ENCODE peak calls at places on chromosome 20, in five cellular contexts. F, R, Q, W and H are unnamed samples.

GRCh38 chr20:44247676-44248419 is 740 bp downstream of the GDAP1L1 start:
- DNase-seq in F (peak; percentile 80), R (peak; percentile 12), Q (no peak), W (no peak), H (no peak)

GRCh38 chr20:45779011-45779915 is 12.4 kb downstream of the WFDC3 start:
- DNase-seq in F (no peak), R (peak; percentile 94), Q (peak; percentile 97), W (peak; percentile 79), H (peak; percentile 86)

GRCh38 chr20:37396520-37397075 is 50.7 kb downstream of the SRC start:
- DNase-seq in F (no peak), R (no peak), Q (no peak), W (no peak), H (no peak)

GRCh38 chr20:23309781-23310180 is 40.8 kb upstream of the NXT1 start:
- DNase-seq in F (no peak), R (no peak), Q (no peak), W (peak; percentile 32), H (no peak)

GRCh38 chr20:12698817-12699216 is 310.0 kb upstream of the SPTLC3 start:
- DNase-seq in F (no peak), R (no peak), Q (no peak), W (no peak), H (no peak)

GRCh38 chr20:34222208-34222607 is 19.0 kb upstream of the ASIP start:
- DNase-seq in F (no peak), R (no peak), Q (no peak), W (no peak), H (no peak)

GRCh38 chr20:23361108-23361650 is 803 bp upstream of the GZF1 start:
- DNase-seq in F (peak; percentile 74), R (no peak), Q (peak; percentile 69), W (peak; percentile 58), H (no peak)

GRCh38 chr20:60137657-60138245 is 179.5 kb downstream of the CDH26 start:
- DNase-seq in F (no peak), R (no peak), Q (no peak), W (peak; percentile 53), H (peak; percentile 29)

GRCh38 chr20:2760381-2761305 is 39.8 kb downstream of the CPXM1 start:
- DNase-seq in F (no peak), R (no peak), Q (peak; percentile 51), W (peak; percentile 39), H (no peak)

GRCh38 chr20:13262701-13263335 is 41.7 kb downstream of the ISM1 start:
- DNase-seq in F (no peak), R (no peak), Q (no peak), W (no peak), H (no peak)

GRCh38 chr20:15875446-15875845 is 697.8 kb downstream of the KIF16B start:
- DNase-seq in F (no peak), R (no peak), Q (no peak), W (no peak), H (no peak)

GRCh38 chr20:44714102-44714700 is 968 bp upstream of the CCN5 start:
- DNase-seq in F (no peak), R (no peak), Q (peak; percentile 85), W (no peak), H (no peak)

GRCh38 chr20:63273635-63274380 is 1.2 kb downstream of the ARFGAP1 start:
- DNase-seq in F (peak; percentile 82), R (peak; percentile 29), Q (no peak), W (no peak), H (no peak)

GRCh38 chr20:40688129-40689099 is 622 bp downstream of the MAFB start:
- DNase-seq in F (no peak), R (no peak), Q (no peak), W (no peak), H (peak; percentile 43)

GRCh38 chr20:48012401-48012974 is 227.2 kb upstream of the SULF2 start:
- DNase-seq in F (peak; percentile 49), R (no peak), Q (no peak), W (no peak), H (no peak)

GRCh38 chr20:43904778-43905177 is 9.9 kb upstream of the TOX2 start:
- DNase-seq in F (no peak), R (no peak), Q (no peak), W (no peak), H (no peak)

GRCh38 chr20:44541957-44542356 is 20.1 kb upstream of the SERINC3 start:
- DNase-seq in F (no peak), R (no peak), Q (no peak), W (no peak), H (no peak)

GRCh38 chr20:14406495-14406894 is 69.1 kb upstream of the FLRT3 start:
- DNase-seq in F (peak; percentile 8), R (no peak), Q (no peak), W (no peak), H (no peak)

GRCh38 chr20:46767127-46767761 is 57.8 kb downstream of the SLC2A10 start:
- DNase-seq in F (peak; percentile 63), R (peak; percentile 25), Q (no peak), W (peak; percentile 67), H (no peak)

GRCh38 chr20:57774951-57775350 is 65.1 kb upstream of the PMEPA1 start:
- DNase-seq in F (no peak), R (no peak), Q (peak; percentile 37), W (peak; percentile 23), H (no peak)

GRCh38 chr20:57007171-57007540 is 259.3 kb downstream of the BMP7 start:
- DNase-seq in F (no peak), R (no peak), Q (no peak), W (no peak), H (no peak)

GRCh38 chr20:4040283-4041179 is 25.2 kb upstream of the RNF24 start:
- DNase-seq in F (no peak), R (no peak), Q (peak; percentile 61), W (peak; percentile 70), H (no peak)

GRCh38 chr20:23235173-23236027 is 115.2 kb upstream of the NXT1 start:
- DNase-seq in F (peak; percentile 50), R (peak; percentile 72), Q (peak; percentile 84), W (peak; percentile 63), H (peak; percentile 79)

GRCh38 chr20:52448513-52448912 is 256.9 kb upstream of the ZFP64 start:
- DNase-seq in F (no peak), R (no peak), Q (no peak), W (no peak), H (no peak)

GRCh38 chr20:64139200-64140081 is 24.8 kb upstream of the MYT1 start:
- DNase-seq in F (no peak), R (no peak), Q (peak; percentile 39), W (peak; percentile 29), H (no peak)

GRCh38 chr20:57627972-57628650 is 7.9 kb upstream of the ZBP1 start:
- DNase-seq in F (no peak), R (peak; percentile 86), Q (no peak), W (peak; percentile 79), H (no peak)

GRCh38 chr20:33000802-33001466 is 3.3 kb downstream of the SUN5 start:
- DNase-seq in F (no peak), R (no peak), Q (no peak), W (no peak), H (no peak)

GRCh38 chr20:2610941-2611720 is 41.3 kb upstream of the NOP56 start:
- DNase-seq in F (no peak), R (no peak), Q (no peak), W (no peak), H (no peak)

GRCh38 chr20:61861054-61861841 is 204.4 kb downstream of the TAF4 start:
- DNase-seq in F (no peak), R (no peak), Q (no peak), W (no peak), H (no peak)

GRCh38 chr20:23340524-23340923 is 10.1 kb upstream of the NXT1 start:
- DNase-seq in F (peak; percentile 77), R (peak; percentile 84), Q (peak; percentile 88), W (peak; percentile 70), H (peak; percentile 43)

GRCh38 chr20:38523697-38524096 is 51.1 kb downstream of the RALGAPB start:
- DNase-seq in F (no peak), R (no peak), Q (no peak), W (no peak), H (no peak)

GRCh38 chr20:18090044-18090443 is 32.3 kb upstream of the OVOL2 start:
- DNase-seq in F (peak; percentile 32), R (no peak), Q (no peak), W (no peak), H (no peak)
- TF ChIP-seq CTCF in F (peak; percentile 53), R (no peak), Q (no peak), W (no peak), H (no peak)

GRCh38 chr20:11378252-11378651 is 539.4 kb upstream of the BTBD3 start:
- DNase-seq in F (no peak), R (no peak), Q (no peak), W (no peak), H (no peak)
- H3K27ac ChIP-seq in F (no peak overlapping the region), R (no peak overlapping the region), Q (no peak overlapping the region), W (no peak overlapping the region), H (no peak overlapping the region)

GRCh38 chr20:25253606-25254275 is 5.9 kb downstream of the PYGB start:
- DNase-seq in F (no peak), R (no peak), Q (no peak), W (no peak), H (no peak)

GRCh38 chr20:25252226-25252625 is 4.3 kb downstream of the PYGB start:
- DNase-seq in F (no peak), R (no peak), Q (peak; percentile 53), W (peak; percentile 61), H (no peak)

GRCh38 chr20:25254571-25254970 is 6.7 kb downstream of the PYGB start:
- DNase-seq in F (no peak), R (no peak), Q (no peak), W (no peak), H (no peak)

GRCh38 chr20:25251558-25251957 is 3.7 kb downstream of the PYGB start:
- DNase-seq in F (no peak), R (no peak), Q (no peak), W (peak; percentile 38), H (no peak)

GRCh38 chr20:25252686-25253421 is 5.0 kb downstream of the PYGB start:
- DNase-seq in F (no peak), R (no peak), Q (peak; percentile 40), W (peak; percentile 55), H (no peak)
- H3K4me1 ChIP-seq in F (peaks cover 40% of the 10 kb centered on the region), R (peaks cover 11% of the 10 kb centered on the region), Q (peaks cover 8% of the 10 kb centered on the region), W (peaks cover 5% of the 10 kb centered on the region), H (peaks cover 37% of the 10 kb centered on the region)

GRCh38 chr20:5662769-5663168 is 87.4 kb upstream of the SHLD1 start:
- DNase-seq in F (no peak), R (no peak), Q (no peak), W (no peak), H (no peak)
- TF ChIP-seq CTCF in F (no peak), R (no peak), Q (no peak), W (no peak), H (no peak)

DNA sequence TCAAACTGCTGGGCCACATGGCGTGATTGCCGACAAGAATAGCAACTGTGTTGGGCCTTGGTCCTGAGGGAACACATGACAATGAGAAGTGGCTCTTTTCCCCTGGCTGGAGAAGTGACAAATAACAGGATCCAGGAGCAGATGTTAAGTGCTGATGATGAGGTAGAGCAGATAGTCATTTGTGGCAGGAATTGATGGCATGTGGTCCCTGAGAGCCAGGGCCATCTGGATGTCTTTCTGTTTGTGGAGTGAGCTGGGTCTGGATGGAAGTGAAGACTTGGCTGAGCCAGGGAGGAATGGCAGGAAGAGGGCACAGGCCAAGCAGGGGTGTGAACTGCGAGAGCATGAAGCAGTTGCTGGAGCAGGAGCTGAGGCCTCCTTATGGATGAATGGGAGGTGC is 67.8 kb downstream of the SCAND1 start:
- DNase-seq in F (no peak), R (no peak), Q (no peak), W (no peak), H (peak; percentile 69)
- H3K27ac ChIP-seq in F (no peak overlapping the region), R (no peak overlapping the region), Q (peak overlapping the region; percentile 31), W (no peak overlapping the region), H (peak overlapping the region; percentile 80)